ENCODE peak calls at places on chromosomes 12 and 14, in four cellular contexts. P is HCT116, Y is GM12878, G is upper lobe of left lung. A is an unnamed sample.

GRCh38 chr14:98227000-98227726 is 1044.8 kb downstream of the BCL11B start:
- DNase-seq in G (peak), P (no peak), Y (peak), A (no peak)

GRCh38 chr12:650983-651382 is 12.3 kb downstream of the NINJ2 start:
- DNase-seq in G (no peak), P (no peak), Y (no peak), A (no peak)

GRCh38 chr12:121190523-121191031 is 19.4 kb upstream of the P2RX4 start:
- DNase-seq in P (no peak), G (no peak), Y (no peak), A (no peak)

GRCh38 chr12:131677699-131678098 is 33.2 kb upstream of the SFSWAP start:
- DNase-seq in Y (no peak), G (no peak), P (no peak), A (no peak)

GRCh38 chr14:74257988-74258704 is 18.9 kb downstream of the VSX2 start:
- DNase-seq in Y (no peak), G (peak), P (no peak), A (no peak)

GRCh38 chr14:36508418-36509051 is 11.5 kb downstream of the NKX2-1 start:
- DNase-seq in P (no peak), Y (no peak), G (peak), A (no peak)

GRCh38 chr12:11717533-11717961 is 68.1 kb downstream of the ETV6 start:
- DNase-seq in P (no peak), G (no peak), Y (peak), A (no peak)

GRCh38 chr12:21941522-21942376 is 523 bp upstream of the ABCC9 start:
- DNase-seq in P (no peak), Y (no peak), G (peak), A (no peak)

GRCh38 chr12:93748672-93749403 is 71.7 kb downstream of the CRADD start:
- DNase-seq in G (no peak), Y (no peak), P (no peak), A (no peak)

GRCh38 chr14:103886304-103887169 is 39.2 kb upstream of the PPP1R13B start:
- DNase-seq in P (no peak), Y (no peak), G (no peak), A (no peak)

GRCh38 chr14:99241314-99242035 is 30.5 kb downstream of the BCL11B start:
- DNase-seq in G (no peak), P (no peak), Y (no peak), A (no peak)

GRCh38 chr14:68463705-68464104 is 329.2 kb downstream of the ZFP36L1 start:
- DNase-seq in P (no peak), Y (no peak), G (no peak), A (no peak)

GRCh38 chr12:6554990-6555691 is 701 bp downstream of the IFFO1 start:
- DNase-seq in G (peak), P (no peak), Y (no peak), A (no peak)

GRCh38 chr12:7433276-7433822 is 10.6 kb downstream of the CD163L1 start:
- DNase-seq in P (peak), G (no peak), Y (no peak), A (no peak)

GRCh38 chr12:5453471-5453870 is 21.6 kb downstream of the NTF3 start:
- DNase-seq in G (no peak), P (no peak), Y (no peak), A (no peak)

GRCh38 chr14:51873221-51873893 is 12.9 kb downstream of the GNG2 start:
- DNase-seq in Y (peak), P (peak), G (no peak), A (no peak)

GRCh38 chr12:119819322-119819721 is 57.8 kb downstream of the CIT start:
- DNase-seq in Y (no peak), P (no peak), G (no peak), A (no peak)

GRCh38 chr14:73238941-73239340 is 1.6 kb downstream of the PAPLN start:
- DNase-seq in P (no peak), Y (no peak), G (no peak), A (no peak)

GRCh38 chr14:61229475-61229888 is 51.7 kb downstream of the TMEM30B start:
- DNase-seq in G (no peak), P (no peak), Y (no peak), A (no peak)

GRCh38 chr12:6341439-6342139 is at the start of gene TNFRSF1A:
- DNase-seq in Y (no peak), P (no peak), G (peak), A (no peak)

GRCh38 chr14:89131004-89131750 is 285.9 kb downstream of the FOXN3 start:
- DNase-seq in Y (no peak), P (no peak), G (no peak), A (no peak)

GRCh38 chr12:19036673-19037357 is 92.7 kb upstream of the PLEKHA5 start:
- DNase-seq in P (no peak), G (no peak), Y (no peak), A (no peak)

GRCh38 chr12:19038210-19038609 is 91.3 kb upstream of the PLEKHA5 start:
- DNase-seq in Y (no peak), G (no peak), P (no peak), A (no peak)

GRCh38 chr12:19034937-19035336 is 94.6 kb upstream of the PLEKHA5 start:
- DNase-seq in Y (no peak), G (no peak), P (no peak), A (no peak)

GRCh38 chr12:19033244-19033643 is 96.3 kb upstream of the PLEKHA5 start:
- DNase-seq in Y (no peak), G (no peak), P (no peak), A (no peak)

DNA sequence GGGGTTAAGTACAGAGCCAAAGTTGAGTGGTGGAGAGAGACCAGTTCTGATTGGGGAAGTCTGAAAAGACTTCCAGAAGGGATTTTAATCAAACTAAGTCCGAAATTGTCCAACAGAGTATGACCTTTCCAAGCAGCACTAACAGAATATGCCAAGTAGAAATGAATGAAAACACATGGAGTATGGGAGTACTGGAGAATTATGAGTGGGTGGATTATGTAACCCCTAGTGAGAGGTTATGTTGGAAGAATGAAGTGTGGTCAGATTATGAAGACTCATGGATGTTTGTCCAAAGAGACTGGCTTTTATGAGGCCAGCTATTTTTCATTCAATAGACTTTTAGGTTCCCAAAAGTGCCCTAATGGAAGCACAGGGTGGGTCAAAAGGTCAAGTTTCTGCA is 94.0 kb upstream of the PLEKHA5 start:
- DNase-seq in P (no peak), Y (no peak), G (no peak), A (no peak)
- TF ChIP-seq POLR2AphosphoS5 in P (no peak), Y (no peak), G (peak), A (no peak)

GRCh38 chr12:128820723-128821432 is 2.9 kb downstream of the SLC15A4 start:
- DNase-seq in P (no peak), Y (no peak), G (no peak), A (no peak)
- TF ChIP-seq POLR2A in P (no peak), Y (peak), G (peak), A (no peak)

GRCh38 chr12:20369164-20370000 is 1.0 kb downstream of the PDE3A start:
- DNase-seq in G (peak), P (no peak), Y (no peak), A (no peak)

GRCh38 chr12:20370001-20370381 is 1.7 kb downstream of the PDE3A start:
- DNase-seq in P (no peak), Y (no peak), G (no peak), A (peak)

GRCh38 chr12:20374775-20375174 is 6.4 kb downstream of the PDE3A start:
- DNase-seq in Y (no peak), G (no peak), P (no peak), A (no peak)

GRCh38 chr12:20370841-20371240 is 2.5 kb downstream of the PDE3A start:
- DNase-seq in P (no peak), Y (no peak), G (no peak), A (no peak)

DNA sequence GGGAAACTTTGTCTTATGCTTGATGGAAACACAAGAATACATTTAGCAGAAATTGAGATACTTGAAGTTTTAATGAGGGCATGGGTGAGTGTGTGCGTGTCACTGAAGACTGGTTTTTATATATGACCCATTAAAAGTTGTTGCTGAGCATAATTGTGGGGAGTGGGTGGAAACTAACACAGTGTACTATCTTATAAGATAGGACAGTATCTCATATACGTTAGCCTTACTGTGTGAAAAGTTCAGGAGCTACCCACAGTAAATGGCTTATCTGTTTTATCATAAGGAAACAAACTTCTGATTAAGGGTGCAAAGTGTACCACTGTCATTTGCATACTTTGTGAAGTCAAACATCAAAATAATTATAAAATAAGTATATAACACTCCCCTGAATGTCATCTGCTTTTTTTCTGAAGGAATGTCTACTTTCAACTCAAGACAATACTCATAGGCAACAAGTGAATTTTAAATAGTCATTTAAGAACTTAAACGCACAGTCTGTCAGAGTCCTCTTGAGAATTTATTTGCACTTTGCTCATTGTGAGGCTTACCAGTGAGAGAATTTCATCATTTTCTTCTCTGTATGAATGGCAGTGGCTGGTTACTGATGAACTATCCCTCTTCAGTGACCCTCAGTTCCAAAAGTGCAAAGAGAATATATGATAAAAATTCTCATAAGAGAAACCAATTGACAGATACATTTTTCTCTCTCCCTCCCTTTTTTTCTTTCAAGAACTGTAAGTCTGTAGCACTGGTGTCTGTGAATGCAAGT is 4.2 kb downstream of the PDE3A start:
- DNase-seq in P (no peak), Y (no peak), G (no peak), A (no peak)
- H3K4me3 ChIP-seq in P (no peak), Y (no peak), G (no peak), A (no peak)

DNA sequence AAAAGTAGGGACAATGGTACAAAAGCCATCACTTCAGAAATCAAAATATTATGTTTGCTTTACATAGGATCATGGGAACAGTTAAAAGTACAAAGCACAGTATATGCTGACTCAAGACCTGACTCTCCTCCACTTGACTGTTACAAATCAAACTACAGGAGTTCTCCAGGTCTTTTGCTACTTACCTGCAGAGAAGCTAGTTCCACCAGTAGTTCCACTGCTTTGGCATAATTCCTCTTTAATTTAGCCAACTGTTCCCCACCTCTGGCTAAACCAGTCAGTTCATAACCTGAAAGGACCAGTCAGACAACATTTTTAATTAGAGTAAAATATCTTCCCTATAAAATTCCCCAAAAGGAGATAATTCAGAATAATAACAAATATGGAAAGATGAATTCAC is 14.0 kb downstream of the ATP6V1D start:
- DNase-seq in G (no peak), Y (no peak), P (no peak), A (no peak)
- TF ChIP-seq POLR2AphosphoS5 in G (no peak), Y (no peak), P (no peak), A (peak)

DNA sequence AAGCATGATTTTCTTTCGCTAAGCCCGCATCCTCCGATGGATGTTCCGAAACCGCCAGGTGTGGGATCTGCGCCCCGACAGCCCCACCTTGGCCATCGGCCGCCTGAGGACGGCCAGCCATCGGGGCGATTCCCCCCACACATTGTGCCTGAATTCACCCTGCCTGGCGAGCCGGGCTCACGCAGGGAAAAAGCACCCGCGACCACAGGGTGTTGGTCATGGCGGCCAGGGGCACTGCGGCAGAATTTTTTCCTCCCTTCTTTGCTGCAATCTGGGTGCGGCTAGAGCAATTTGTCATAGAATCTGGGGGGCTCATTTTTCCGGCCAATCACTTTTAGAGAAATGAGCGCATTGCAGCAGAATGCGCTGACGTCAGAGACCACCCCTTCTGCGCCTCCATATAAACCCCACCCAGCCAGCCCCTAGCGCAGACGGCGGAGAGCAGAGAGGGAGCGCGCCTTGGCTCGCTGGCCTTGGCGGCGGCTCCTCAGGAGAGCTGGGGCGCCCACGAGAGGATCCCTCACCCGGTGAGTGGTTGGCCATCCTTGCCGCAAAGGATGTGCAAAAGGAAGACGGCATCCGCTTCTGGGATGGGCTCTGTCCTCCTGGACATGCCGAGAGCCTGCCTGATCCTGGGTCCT is at the start of gene MEG3:
- DNase-seq in P (no peak), G (no peak), Y (no peak), A (no peak)
- TF ChIP-seq POLR2A in P (no peak), G (peak), Y (no peak), A (peak)

DNA sequence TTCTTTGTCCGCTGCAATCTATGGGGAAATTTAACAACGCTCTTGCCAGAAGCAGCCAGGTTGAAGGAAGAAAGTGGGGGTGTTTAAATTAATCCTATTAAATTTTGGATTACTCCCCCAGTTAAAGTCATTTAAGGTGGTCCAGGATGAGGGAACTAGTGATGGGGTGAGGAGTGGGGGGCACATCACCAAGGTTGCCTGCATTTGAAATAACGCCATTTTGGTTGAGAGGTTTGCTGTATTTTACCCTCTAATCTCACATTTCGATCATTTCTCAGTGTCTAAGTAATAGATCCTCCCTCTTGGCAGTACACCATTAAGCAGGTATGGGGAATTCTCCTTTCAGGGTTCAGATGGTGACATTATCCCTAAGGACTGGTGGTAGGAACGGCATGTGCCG is 2.6 kb downstream of the FLRT2 start:
- DNase-seq in P (no peak), Y (no peak), G (no peak), A (no peak)
- H3K4me3 ChIP-seq in P (no peak), Y (no peak), G (peak), A (peak)

DNA sequence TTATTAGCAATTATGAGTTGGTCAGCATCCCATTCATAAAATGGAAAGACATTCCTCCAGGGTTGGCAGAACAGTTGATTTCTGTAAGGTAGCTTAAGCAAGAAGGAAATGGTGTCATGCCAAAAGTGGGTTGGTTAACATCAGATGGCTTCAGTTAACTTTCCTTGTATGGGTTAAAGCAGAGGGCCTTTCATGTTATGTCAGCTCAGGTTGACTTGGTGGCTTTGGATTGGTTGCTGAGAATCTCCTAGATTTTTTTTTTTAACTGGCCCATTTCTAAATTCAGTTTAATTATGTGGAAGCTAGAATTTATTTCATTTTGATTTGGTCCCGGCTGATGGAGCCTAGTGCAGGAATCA is 87.8 kb downstream of the BBS10 start:
- DNase-seq in Y (no peak), G (no peak), P (no peak), A (no peak)
- TF ChIP-seq POLR2AphosphoS5 in Y (no peak), G (no peak), P (no peak), A (no peak)

GRCh38 chr14:63032056-63032455 is 13.2 kb downstream of the KCNH5 start:
- DNase-seq in G (no peak), P (no peak), Y (no peak), A (no peak)

GRCh38 chr14:63030113-63030512 is 15.1 kb downstream of the KCNH5 start:
- DNase-seq in Y (no peak), G (no peak), P (no peak), A (no peak)

GRCh38 chr14:63026491-63026890 is 18.8 kb downstream of the KCNH5 start:
- DNase-seq in G (no peak), P (no peak), Y (no peak), A (no peak)

GRCh38 chr14:63027719-63028118 is 17.5 kb downstream of the KCNH5 start:
- DNase-seq in G (no peak), P (no peak), Y (no peak), A (no peak)
- TF ChIP-seq POLR2A in G (no peak), P (no peak), Y (no peak), A (no peak)

GRCh38 chr12:51622564-51622963 is 31.5 kb downstream of the SCN8A start:
- DNase-seq in Y (no peak), G (no peak), P (no peak), A (no peak)
- H3K4me3 ChIP-seq in Y (no peak), G (no peak), P (no peak), A (no peak)

DNA sequence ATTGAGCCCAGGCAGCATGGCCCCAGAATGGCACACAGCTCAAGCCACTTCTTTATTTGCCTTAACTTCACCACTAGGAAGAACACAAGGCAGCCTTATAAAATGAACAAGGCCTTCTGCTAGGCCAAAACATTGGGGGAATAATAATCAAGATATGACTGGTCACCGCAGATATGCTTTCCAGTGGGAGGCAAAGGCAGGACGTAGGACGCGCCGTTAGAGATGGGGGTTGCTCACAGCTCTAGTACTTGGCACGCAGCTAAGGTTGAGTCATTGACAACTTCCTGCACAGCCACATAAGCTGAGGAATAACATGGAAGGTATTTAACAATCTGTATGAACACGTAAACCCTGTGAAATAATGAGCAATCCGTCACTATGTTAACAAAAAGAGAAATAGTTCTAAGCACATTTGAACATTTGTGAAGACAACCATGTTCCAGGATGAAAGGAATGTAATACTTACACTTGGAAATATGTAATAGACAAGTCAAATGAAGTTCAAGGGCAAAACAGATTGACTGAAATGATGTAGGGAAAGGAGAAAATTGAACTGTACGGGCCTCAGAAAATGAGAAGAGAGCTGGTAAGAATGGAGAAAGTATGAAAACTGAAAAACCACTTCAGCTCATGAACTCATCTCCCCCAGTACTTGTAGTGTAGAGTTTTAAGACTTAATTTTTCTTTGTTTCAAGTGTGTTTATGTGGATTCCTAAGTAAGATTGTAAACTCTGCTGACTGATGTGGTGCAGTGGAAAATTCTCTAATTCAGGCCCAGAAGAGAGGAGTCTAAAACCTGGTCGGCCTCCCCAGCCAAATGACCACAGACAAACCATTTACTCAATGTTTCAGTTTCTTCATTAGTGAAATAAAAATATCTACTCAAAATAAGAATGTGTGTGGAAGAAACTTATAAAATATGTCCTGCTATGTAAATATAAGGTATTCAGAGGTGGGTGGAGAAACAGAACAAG is 59.3 kb upstream of the CCDC91 start:
- DNase-seq in P (no peak), G (no peak), Y (no peak), A (no peak)
- TF ChIP-seq POLR2AphosphoS5 in P (no peak), G (no peak), Y (no peak), A (no peak)

A was measured in vagina.